ENCODE peak calls at places on chromosomes 16 and 17, in four cellular contexts. Z, B, N and R are unnamed samples.

GRCh38 chr17:19766421-19767270 is 18.5 kb upstream of the ALDH3A1 start:
- DNase-seq in B (peak; percentile 77), Z (peak; percentile 83), N (peak; percentile 77), R (no peak)

GRCh38 chr17:978110-979093 is 1.2 kb downstream of the NXN start:
- DNase-seq in B (no peak), Z (no peak), N (peak; percentile 37), R (no peak)

GRCh38 chr16:12575288-12575687 is 228.4 kb downstream of the CPPED1 start:
- DNase-seq in N (no peak), Z (no peak), B (no peak), R (peak; percentile 17)

GRCh38 chr17:5587431-5588032 is 3.2 kb upstream of the NLRP1 start:
- DNase-seq in N (peak; percentile 36), B (peak; percentile 79), Z (no peak), R (no peak)

GRCh38 chr17:46053911-46054534 is 55.0 kb downstream of the STH start:
- DNase-seq in B (peak; percentile 43), Z (no peak), N (no peak), R (no peak)

GRCh38 chr16:23679274-23679985 is 741 bp downstream of the PLK1 start:
- DNase-seq in Z (no peak), N (no peak), B (peak; percentile 48), R (no peak)

GRCh38 chr16:64089697-64090096 is 1032.2 kb downstream of the CDH11 start:
- DNase-seq in N (no peak), Z (no peak), B (peak; percentile 11), R (no peak)

GRCh38 chr17:49993423-49994037 is 1.5 kb downstream of the DLX3 start:
- DNase-seq in B (no peak), Z (no peak), N (no peak), R (no peak)

GRCh38 chr17:83053779-83054451 is 25.5 kb upstream of the METRNL start:
- DNase-seq in N (peak; percentile 45), Z (peak; percentile 38), B (no peak), R (peak; percentile 43)

GRCh38 chr16:78443780-78444422 is 344.4 kb downstream of the WWOX start:
- DNase-seq in B (no peak), Z (no peak), N (no peak), R (no peak)

GRCh38 chr17:43449470-43450202 is 34.1 kb upstream of the DHX8 start:
- DNase-seq in N (no peak), B (peak; percentile 80), Z (no peak), R (no peak)

GRCh38 chr17:76265624-76266243 is 586 bp downstream of the UBALD2 start:
- DNase-seq in Z (peak; percentile 45), B (peak; percentile 53), N (peak; percentile 64), R (no peak)

GRCh38 chr17:38322156-38322779 is 21.5 kb downstream of the GPR179 start:
- DNase-seq in N (peak; percentile 38), B (peak; percentile 68), Z (peak; percentile 60), R (peak; percentile 51)

GRCh38 chr17:19771971-19772630 is 24.0 kb upstream of the ALDH3A1 start:
- DNase-seq in B (no peak), Z (no peak), N (no peak), R (no peak)

GRCh38 chr17:80311216-80311827 is 50.7 kb downstream of the RNF213 start:
- DNase-seq in Z (no peak), N (no peak), B (no peak), R (peak; percentile 60)

GRCh38 chr17:33970271-33970670 is 284.8 kb upstream of the CCL2 start:
- DNase-seq in Z (no peak), B (no peak), N (no peak), R (no peak)

GRCh38 chr17:13359774-13360173 is 242.0 kb downstream of the HS3ST3A1 start:
- DNase-seq in B (no peak), N (no peak), Z (no peak), R (no peak)

GRCh38 chr17:36463916-36464764 is 22.3 kb upstream of the ZNHIT3 start:
- DNase-seq in N (peak; percentile 48), B (peak; percentile 76), Z (peak; percentile 44), R (no peak)

GRCh38 chr16:52471650-52472370 is 75.1 kb downstream of the TOX3 start:
- DNase-seq in Z (no peak), B (peak; percentile 56), N (no peak), R (no peak)

GRCh38 chr17:79730769-79731483 is at the start of gene ENPP7:
- DNase-seq in B (no peak), N (no peak), Z (no peak), R (no peak)

GRCh38 chr17:28643979-28644781 is 778 bp downstream of the BLTP2 start:
- DNase-seq in N (peak; percentile 39), B (peak; percentile 76), Z (no peak), R (no peak)

GRCh38 chr17:42526031-42526444 is 10.0 kb upstream of the NAGLU start:
- DNase-seq in Z (no peak), N (peak; percentile 79), B (peak; percentile 53), R (peak; percentile 8)

GRCh38 chr17:17722081-17722905 is 41.0 kb downstream of the RAI1 start:
- DNase-seq in Z (peak; percentile 84), N (no peak), B (no peak), R (no peak)

GRCh38 chr17:43226393-43226792 is 2.0 kb downstream of the CCDC200 start:
- DNase-seq in B (no peak), N (no peak), Z (no peak), R (peak; percentile 7)

GRCh38 chr17:40093005-40093579 is 7.3 kb downstream of the NR1D1 start:
- DNase-seq in B (no peak), Z (no peak), N (peak; percentile 25), R (no peak)

GRCh38 chr17:40437095-40437732 is 6.0 kb upstream of the IGFBP4 start:
- DNase-seq in Z (no peak), B (no peak), N (no peak), R (peak; percentile 46)

GRCh38 chr17:41421116-41421515 is 3.3 kb downstream of the KRT37 start:
- DNase-seq in N (no peak), Z (no peak), B (no peak), R (no peak)

GRCh38 chr16:64240586-64240985 is 881.3 kb downstream of the CDH11 start:
- DNase-seq in N (no peak), Z (no peak), B (no peak), R (no peak)

GRCh38 chr16:50006954-50007353 is 18.1 kb upstream of the CNEP1R1 start:
- DNase-seq in B (no peak), N (no peak), Z (no peak), R (no peak)

DNA sequence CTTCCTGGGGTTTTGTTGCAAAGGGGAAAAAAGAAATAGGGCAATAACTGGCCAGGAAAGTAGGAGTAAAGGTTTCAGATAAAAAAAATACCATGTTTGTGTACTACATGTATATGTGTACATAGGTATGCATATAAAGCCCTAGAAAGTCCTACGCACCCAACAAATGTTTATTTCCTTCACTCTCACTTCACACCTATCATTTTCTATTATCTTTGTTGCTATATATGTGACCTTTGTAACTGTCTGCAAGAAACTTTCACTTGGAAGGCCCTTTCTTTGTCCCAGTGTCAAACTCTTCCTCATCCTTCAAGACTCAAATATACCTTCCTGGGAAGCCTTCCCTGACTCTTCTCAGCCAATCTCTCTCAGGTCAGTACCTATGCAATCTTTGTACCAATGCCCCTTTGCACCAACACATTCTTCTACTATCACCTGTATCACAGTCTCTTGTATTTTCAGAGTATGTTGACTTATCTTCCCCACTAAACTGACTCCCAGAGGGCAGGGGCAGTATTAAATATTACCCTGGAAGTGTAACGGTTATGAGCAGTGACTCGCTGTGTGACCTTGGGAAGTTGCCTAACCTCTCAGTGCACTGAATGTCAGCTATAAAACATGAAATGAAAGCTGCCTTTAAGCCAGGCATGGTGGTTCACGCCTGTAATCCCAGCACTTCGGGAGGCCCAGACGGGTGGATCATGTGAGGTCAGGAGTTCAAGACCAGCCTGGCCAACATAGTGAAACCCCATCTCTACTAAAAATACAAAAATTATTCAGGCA is 6.5 kb downstream of the XPO6 start:
- DNase-seq in N (no peak), B (no peak), Z (no peak), R (peak; percentile 25)
- TF ChIP-seq CTCF in N (no peak), B (no peak), Z (no peak), R (no peak)

GRCh38 chr17:44759096-44759915 is 518 bp downstream of the ADAM11 start:
- DNase-seq in N (no peak), B (no peak), Z (no peak), R (no peak)
- TF ChIP-seq CTCF in N (no peak), B (no peak), Z (no peak), R (no peak)

GRCh38 chr17:31580331-31581021 is 189.0 kb downstream of the RAB11FIP4 start:
- DNase-seq in N (no peak), B (no peak), Z (peak; percentile 60), R (no peak)

GRCh38 chr17:31579265-31579664 is 187.8 kb downstream of the RAB11FIP4 start:
- DNase-seq in B (no peak), N (no peak), Z (no peak), R (no peak)

GRCh38 chr17:31581491-31581890 is 190.0 kb downstream of the RAB11FIP4 start:
- DNase-seq in B (no peak), Z (no peak), N (no peak), R (no peak)

GRCh38 chr17:31582151-31582907 is 190.9 kb downstream of the RAB11FIP4 start:
- DNase-seq in Z (peak; percentile 62), N (peak; percentile 78), B (no peak), R (no peak)

DNA sequence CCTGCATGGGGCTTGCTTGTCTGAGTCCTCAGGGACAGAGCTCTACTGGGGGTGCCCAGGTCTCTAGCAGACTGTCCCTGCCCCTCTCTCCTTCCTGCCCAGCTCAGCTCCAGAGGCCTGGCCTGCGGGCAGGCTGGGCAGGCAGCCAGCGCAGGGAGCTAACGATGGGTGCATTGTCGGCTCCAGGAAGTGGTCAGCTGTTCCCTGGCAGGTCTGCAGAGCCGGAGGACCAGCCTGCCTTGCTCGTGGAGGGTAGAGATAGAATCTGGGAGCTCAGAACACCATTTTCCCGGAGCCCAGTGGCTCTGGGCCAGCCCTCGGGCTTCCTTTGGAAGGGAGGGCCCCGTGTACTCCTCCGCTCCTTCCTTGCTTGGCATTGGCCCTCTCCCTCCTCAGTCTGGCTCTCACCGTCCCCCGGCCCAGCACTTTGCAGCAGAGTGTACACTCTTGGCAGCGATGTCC is 189.6 kb downstream of the RAB11FIP4 start:
- DNase-seq in B (no peak), Z (peak; percentile 75), N (peak; percentile 81), R (no peak)
- TF ChIP-seq CTCF in B (no peak), Z (no peak), N (no peak), R (no peak)

GRCh38 chr16:68072038-68072695 is 13.0 kb upstream of the NFATC3 start:
- DNase-seq in N (no peak), Z (no peak), B (peak; percentile 60), R (peak; percentile 69)
- TF ChIP-seq CTCF in N (no peak), Z (no peak), B (no peak), R (no peak)

DNA sequence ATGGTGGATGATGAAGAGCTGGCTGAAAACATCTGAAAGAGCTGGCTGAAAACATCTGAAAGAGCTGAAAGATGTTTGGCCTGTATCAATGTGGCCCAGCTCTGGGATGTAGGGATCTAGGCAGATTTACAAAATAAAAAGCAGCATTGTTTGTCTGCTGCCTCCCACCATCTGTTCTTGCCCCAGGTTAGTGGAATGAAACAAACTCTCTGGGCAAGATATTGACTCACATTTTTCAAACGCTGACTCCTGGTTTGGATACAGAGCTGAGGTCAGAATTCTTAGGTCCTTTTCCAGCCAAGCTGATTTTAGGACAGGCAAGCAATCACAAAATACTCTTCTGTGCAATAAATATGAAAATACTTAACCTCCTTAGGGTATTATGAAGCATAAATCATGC is 139.0 kb downstream of the STX8 start:
- DNase-seq in N (no peak), Z (no peak), B (no peak), R (no peak)
- TF ChIP-seq CTCF in N (no peak), Z (no peak), B (no peak), R (no peak)